ENCODE peak calls at places on chromosomes 5 and 9, in nine cellular contexts. B, E, J, Y, M, C, G, S and I are unnamed samples.

GRCh38 chr5:146001544-146002185 is 65.3 kb downstream of the SH3RF2 start:
- DNase-seq in C (no peak), Y (no peak), J (peak), G (no peak), S (no peak), E (peak), B (no peak), M (no peak), I (no peak)

GRCh38 chr5:89457411-89458329 is 574.7 kb upstream of the MEF2C start:
- DNase-seq in M (peak), S (no peak), B (no peak), Y (no peak), C (no peak), E (peak), G (peak), J (peak), I (peak)

GRCh38 chr9:25703826-25704357 is 25.6 kb upstream of the TUSC1 start:
- DNase-seq in J (peak), B (no peak), S (no peak), M (no peak), C (no peak), G (no peak), Y (no peak), E (no peak), I (peak)

GRCh38 chr5:132832612-132833011 is 2.2 kb upstream of the SHROOM1 start:
- DNase-seq in C (no peak), G (no peak), M (no peak), E (no peak), B (no peak), Y (no peak), J (no peak), S (no peak), I (no peak)

GRCh38 chr5:35855221-35855620 is 1.5 kb upstream of the IL7R start:
- DNase-seq in E (peak), C (no peak), G (no peak), J (no peak), S (no peak), Y (no peak), M (no peak), B (no peak), I (no peak)

GRCh38 chr5:73856972-73857371 is 231.0 kb downstream of the ARHGEF28 start:
- DNase-seq in Y (no peak), J (no peak), M (no peak), S (no peak), B (no peak), G (no peak), E (peak), C (no peak), I (no peak)

GRCh38 chr9:97849980-97850379 is 3.0 kb upstream of the FOXE1 start:
- DNase-seq in M (no peak), G (no peak), Y (no peak), B (no peak), S (no peak), C (no peak), J (no peak), E (no peak), I (no peak)

GRCh38 chr5:37153661-37154060 is 95.5 kb downstream of the CPLANE1 start:
- DNase-seq in B (no peak), M (no peak), C (no peak), E (no peak), S (no peak), Y (no peak), J (no peak), G (no peak), I (no peak)

GRCh38 chr9:8224381-8224791 is 424.8 kb upstream of the DMAC1 start:
- DNase-seq in J (peak), B (no peak), G (no peak), S (no peak), M (no peak), Y (no peak), C (no peak), E (no peak), I (no peak)

GRCh38 chr5:159906463-159906862 is 9.8 kb upstream of the ADRA1B start:
- DNase-seq in E (no peak), Y (no peak), C (no peak), M (no peak), S (no peak), J (no peak), B (no peak), G (no peak), I (no peak)

GRCh38 chr5:116476903-116477537 is 97.6 kb downstream of the SEMA6A start:
- DNase-seq in G (no peak), E (peak), M (no peak), Y (no peak), C (no peak), J (no peak), B (no peak), S (no peak), I (no peak)

GRCh38 chr9:1619915-1620705 is 395.0 kb upstream of the SMARCA2 start:
- DNase-seq in G (no peak), M (no peak), E (peak), C (no peak), J (peak), Y (no peak), B (no peak), S (no peak), I (no peak)

GRCh38 chr5:173290477-173291131 is 37.6 kb downstream of the STC2 start:
- DNase-seq in S (no peak), G (no peak), Y (no peak), J (no peak), C (no peak), M (no peak), B (no peak), E (no peak), I (no peak)

GRCh38 chr9:92781902-92782301 is 17.3 kb upstream of the BICD2 start:
- DNase-seq in C (no peak), J (no peak), S (no peak), B (no peak), M (no peak), G (no peak), E (no peak), Y (no peak), I (peak)

GRCh38 chr9:81374881-81375280 is 314.5 kb downstream of the TLE1 start:
- DNase-seq in S (no peak), M (no peak), G (no peak), B (no peak), C (no peak), Y (no peak), E (no peak), J (peak), I (no peak)

GRCh38 chr9:99351647-99352046 is 129.6 kb downstream of the SEC61B start:
- DNase-seq in M (no peak), J (no peak), E (no peak), C (no peak), G (no peak), S (no peak), B (no peak), Y (peak), I (no peak)

GRCh38 chr5:16616536-16617271 is at the start of gene RETREG1:
- DNase-seq in S (peak), J (peak), Y (peak), C (peak), M (peak), B (peak), E (peak), G (peak), I (no peak)

GRCh38 chr5:5318426-5319205 is 103.9 kb upstream of the ICE1 start:
- DNase-seq in S (no peak), G (no peak), M (no peak), C (no peak), J (no peak), Y (no peak), E (no peak), B (no peak), I (no peak)

GRCh38 chr5:55427157-55427556 is 107.6 kb downstream of the PLPP1 start:
- DNase-seq in S (no peak), M (no peak), B (no peak), E (peak), Y (no peak), G (no peak), C (no peak), J (no peak), I (no peak)

GRCh38 chr9:72599874-72600534 is 78.6 kb downstream of the TMC1 start:
- DNase-seq in S (no peak), B (no peak), E (no peak), J (peak), Y (no peak), G (no peak), C (no peak), M (no peak), I (no peak)

GRCh38 chr9:110700953-110701352 is 32.4 kb downstream of the MUSK start:
- DNase-seq in C (peak), G (no peak), E (peak), J (peak), B (no peak), Y (no peak), S (no peak), M (no peak), I (no peak)

GRCh38 chr5:89374818-89375521 is 492.0 kb upstream of the MEF2C start:
- DNase-seq in C (no peak), J (no peak), S (no peak), M (peak), Y (no peak), E (no peak), G (no peak), B (no peak), I (no peak)

GRCh38 chr9:131045300-131046092 is 36.5 kb downstream of the LAMC3 start:
- DNase-seq in Y (no peak), E (peak), J (no peak), C (no peak), G (no peak), B (peak), S (peak), M (no peak), I (no peak)

GRCh38 chr9:89522261-89522978 is 24.5 kb upstream of the SEMA4D start:
- DNase-seq in S (peak), G (no peak), C (no peak), E (no peak), M (no peak), J (peak), Y (no peak), B (peak), I (no peak)

GRCh38 chr9:113428062-113428600 is 17.6 kb downstream of the C9orf43 start:
- DNase-seq in M (no peak), E (peak), B (no peak), C (no peak), G (no peak), S (no peak), Y (no peak), J (no peak), I (no peak)

GRCh38 chr5:136032564-136032963 is 3.8 kb downstream of the TGFBI start:
- DNase-seq in G (peak), J (peak), B (no peak), S (no peak), E (peak), Y (no peak), M (no peak), C (peak), I (peak)

GRCh38 chr5:123937230-123937629 is 425.3 kb downstream of the CSNK1G3 start:
- DNase-seq in B (no peak), C (no peak), Y (peak), M (no peak), J (peak), E (peak), S (peak), G (no peak), I (no peak)

GRCh38 chr5:35096209-35096608 is 48.5 kb upstream of the AGXT2 start:
- DNase-seq in C (no peak), S (no peak), Y (no peak), E (no peak), G (no peak), M (no peak), B (no peak), J (no peak), I (no peak)

GRCh38 chr5:39619161-39619818 is 194.5 kb upstream of the DAB2 start:
- DNase-seq in M (no peak), S (no peak), J (no peak), Y (no peak), B (no peak), G (no peak), E (no peak), C (no peak), I (no peak)